ENCODE peak calls at places on chromosome 10, in nine cellular contexts. C is glutamatergic neuron, W is AG20443, O is NCI-H1105, P is globus pallidus, V is hypothalamus, J is NCI-H460, N is occipital lobe, Z is non-pigmented ciliary epithelial cell. X is an unnamed sample.

GRCh38 chr10:126065751-126066150 is 169.4 kb downstream of the FANK1 start:
- DNase-seq in W (no peak), V (no peak), Z (no peak), O (no peak), P (no peak), C (no peak), N (no peak), J (no peak), X (no peak)

GRCh38 chr10:122648599-122649428 is 50.8 kb downstream of the C10orf120 start:
- DNase-seq in J (peak), N (peak), Z (no peak), P (peak), O (peak), V (peak), W (peak), C (peak), X (peak)

GRCh38 chr10:102718220-102718619 is 3.8 kb downstream of the SFXN2 start:
- DNase-seq in W (no peak), C (no peak), O (no peak), N (no peak), J (no peak), V (no peak), Z (no peak), P (no peak), X (peak)

GRCh38 chr10:59593768-59594167 is 115.9 kb downstream of the SLC16A9 start:
- DNase-seq in J (no peak), Z (no peak), P (no peak), C (no peak), V (no peak), O (no peak), N (no peak), W (no peak), X (no peak)

GRCh38 chr10:88288621-88289059 is 294.5 kb downstream of the RNLS start:
- DNase-seq in N (no peak), V (no peak), J (no peak), P (no peak), Z (no peak), O (no peak), W (no peak), C (no peak), X (no peak)

GRCh38 chr10:88899886-88900285 is 19.8 kb downstream of the STAMBPL1 start:
- DNase-seq in J (no peak), P (no peak), Z (no peak), C (no peak), O (no peak), V (no peak), W (no peak), N (no peak), X (no peak)

GRCh38 chr10:614341-614664 is 75.2 kb downstream of the DIP2C start:
- DNase-seq in V (peak), O (no peak), C (no peak), Z (no peak), W (no peak), P (no peak), N (no peak), J (no peak), X (no peak)

GRCh38 chr10:34766256-34766580 is 48.9 kb downstream of the PARD3 start:
- DNase-seq in W (no peak), P (no peak), Z (no peak), J (no peak), V (no peak), C (no peak), O (no peak), N (no peak), X (no peak)

GRCh38 chr10:29409241-29410051 is 120.6 kb downstream of the LYZL1 start:
- DNase-seq in V (peak), P (peak), C (peak), N (peak), O (peak), J (peak), Z (no peak), W (peak), X (peak)

GRCh38 chr10:71889388-71889987 is 38.4 kb upstream of the PSAP start:
- DNase-seq in V (no peak), P (no peak), Z (no peak), W (no peak), O (no peak), N (no peak), C (no peak), J (no peak), X (peak)

GRCh38 chr10:20888620-20889337 is 8.3 kb downstream of the NEBL start:
- DNase-seq in P (no peak), O (no peak), W (no peak), N (no peak), C (no peak), Z (no peak), J (no peak), V (no peak), X (peak)

GRCh38 chr10:30121401-30121800 is 62.0 kb upstream of the JCAD start:
- DNase-seq in Z (no peak), V (no peak), C (no peak), P (no peak), O (no peak), N (no peak), W (no peak), J (no peak), X (no peak)

GRCh38 chr10:86944471-86944870 is 12.9 kb downstream of the MMRN2 start:
- DNase-seq in Z (no peak), P (no peak), V (no peak), O (no peak), N (no peak), W (no peak), J (no peak), C (no peak), X (no peak)